ENCODE peak calls at places on chromosomes 4 and X, in four cellular contexts. P is A549, Y is HepG2, C is K562. S is an unnamed sample.
A peak's percentile ranks its signal among the peaks of the same experiment; 100 is the strongest.

GRCh38 chrX:96027363-96027894 is 657.2 kb upstream of the DIAPH2 start:
- DNase-seq in Y (no peak), C (no peak), P (no peak), S (no peak)

GRCh38 chrX:23742174-23742692 is 843 bp downstream of the ACOT9 start:
- DNase-seq in P (peak; percentile 45), C (peak; percentile 16), Y (peak; percentile 32), S (peak; percentile 13)

GRCh38 chrX:33855251-33855650 is 276.9 kb downstream of the FAM47A start:
- DNase-seq in P (no peak), C (no peak), Y (no peak), S (peak; percentile 1)

GRCh38 chrX:44036336-44036735 is 63.1 kb upstream of the NDP start:
- DNase-seq in P (no peak), Y (no peak), C (no peak), S (no peak)

GRCh38 chrX:109384569-109385174 is 97.2 kb downstream of the GUCY2F start:
- DNase-seq in Y (no peak), C (peak; percentile 20), P (no peak), S (no peak)

GRCh38 chr4:53189011-53189410 is 176.8 kb downstream of the SCFD2 start:
- DNase-seq in P (no peak), C (no peak), Y (no peak), S (no peak)

GRCh38 chr4:16024009-16024408 is 59.8 kb downstream of the PROM1 start:
- DNase-seq in P (no peak), Y (no peak), C (no peak), S (no peak)

GRCh38 chr4:19971829-19972228 is 279.9 kb upstream of the SLIT2 start:
- DNase-seq in C (no peak), P (no peak), Y (no peak), S (no peak)

GRCh38 chrX:67723580-67724351 is 179.9 kb downstream of the AR start:
- DNase-seq in C (no peak), Y (no peak), P (no peak), S (no peak)

GRCh38 chr4:48223633-48224295 is 45.9 kb downstream of the TEC start:
- DNase-seq in P (no peak), C (no peak), Y (no peak), S (no peak)

GRCh38 chr4:137611998-137612700 is 79.9 kb upstream of the PCDH18 start:
- DNase-seq in C (no peak), P (no peak), Y (no peak), S (no peak)

GRCh38 chr4:53916431-53916889 is 147.9 kb downstream of the CHIC2 start:
- DNase-seq in C (no peak), P (no peak), Y (no peak), S (no peak)

GRCh38 chrX:30150196-30150895 is 65.0 kb upstream of the MAGEB2 start:
- DNase-seq in P (no peak), Y (no peak), C (no peak), S (no peak)

GRCh38 chr4:125317526-125317880 is 2.7 kb downstream of the FAT4 start:
- DNase-seq in P (peak; percentile 18), Y (no peak), C (no peak), S (no peak)

GRCh38 chrX:123803331-123803983 is 56.4 kb upstream of the XIAP start:
- DNase-seq in Y (peak; percentile 97), C (peak; percentile 82), P (peak; percentile 66), S (no peak)

GRCh38 chrX:56130436-56130835 is 101.7 kb upstream of the KLF8 start:
- DNase-seq in P (no peak), Y (no peak), C (no peak), S (no peak)

GRCh38 chr4:75841641-75842520 is 60.4 kb downstream of the PPEF2 start:
- DNase-seq in Y (peak; percentile 78), P (peak; percentile 26), C (peak; percentile 35), S (no peak)

GRCh38 chr4:174377613-174378012 is 93.9 kb downstream of the CEP44 start:
- DNase-seq in P (no peak), C (no peak), Y (peak; percentile 30), S (no peak)

GRCh38 chrX:153065389-153065788 is 6.9 kb upstream of the PNMA6A start:
- DNase-seq in Y (peak; percentile 44), C (peak; percentile 37), P (peak; percentile 13), S (no peak)

GRCh38 chr4:55611358-55612059 is 19.5 kb upstream of the PDCL2 start:
- DNase-seq in C (no peak), P (no peak), Y (no peak), S (no peak)

GRCh38 chr4:115668396-115668795 is 555.0 kb upstream of the NDST4 start:
- DNase-seq in Y (no peak), C (no peak), P (no peak), S (no peak)

GRCh38 chrX:154696328-154697045 is 43.1 kb upstream of the CTAG2 start:
- DNase-seq in P (no peak), C (no peak), Y (no peak), S (no peak)

GRCh38 chr4:114717432-114717831 is 118.8 kb downstream of the UGT8 start:
- DNase-seq in C (no peak), P (no peak), Y (no peak), S (no peak)

GRCh38 chr4:95362906-95363578 is 185.7 kb downstream of the UNC5C start:
- DNase-seq in Y (peak; percentile 14), P (no peak), C (peak; percentile 69), S (no peak)

GRCh38 chr4:184568770-184569169 is 80.5 kb downstream of the CASP3 start:
- DNase-seq in C (no peak), P (no peak), Y (no peak), S (no peak)

GRCh38 chr4:53497446-53498069 is 93.7 kb downstream of the LNX1 start:
- DNase-seq in C (no peak), Y (peak; percentile 53), P (no peak), S (no peak)

GRCh38 chrX:87636533-87636932 is 118.9 kb downstream of the KLHL4 start:
- DNase-seq in C (peak; percentile 4), P (no peak), Y (no peak), S (no peak)

GRCh38 chrX:18607966-18608365 is 63.9 kb downstream of the RS1 start:
- DNase-seq in C (no peak), P (no peak), Y (no peak), S (no peak)

GRCh38 chr4:113467581-113467980 is 294.0 kb downstream of the CAMK2D start:
- DNase-seq in P (peak; percentile 12), Y (no peak), C (no peak), S (no peak)

GRCh38 chr4:38243385-38244053 is 283.3 kb downstream of the PTTG2 start:
- DNase-seq in Y (no peak), P (no peak), C (no peak), S (peak; percentile 6)

GRCh38 chr4:163587867-163588266 is 93.4 kb downstream of the TMA16 start:
- DNase-seq in P (no peak), C (peak; percentile 6), Y (peak; percentile 16), S (peak; percentile 54)

GRCh38 chr4:119540249-119540648 is 88.4 kb downstream of the PDE5A start:
- DNase-seq in Y (no peak), C (no peak), P (no peak), S (no peak)
- TF ChIP-seq PHF8 in Y (no peak), C (no peak), P (no peak), S (no peak)

GRCh38 chr4:150573534-150573933 is 8.4 kb upstream of the MAB21L2 start:
- DNase-seq in P (no peak), Y (no peak), C (no peak), S (no peak)
- TF ChIP-seq PHF8 in P (no peak), Y (no peak), C (no peak), S (no peak)

GRCh38 chr4:1405636-1406415 is 416 bp downstream of the NKX1-1 start:
- DNase-seq in Y (no peak), C (no peak), P (no peak), S (no peak)
- TF ChIP-seq PHF8 in Y (no peak), C (no peak), P (no peak), S (no peak)

DNA sequence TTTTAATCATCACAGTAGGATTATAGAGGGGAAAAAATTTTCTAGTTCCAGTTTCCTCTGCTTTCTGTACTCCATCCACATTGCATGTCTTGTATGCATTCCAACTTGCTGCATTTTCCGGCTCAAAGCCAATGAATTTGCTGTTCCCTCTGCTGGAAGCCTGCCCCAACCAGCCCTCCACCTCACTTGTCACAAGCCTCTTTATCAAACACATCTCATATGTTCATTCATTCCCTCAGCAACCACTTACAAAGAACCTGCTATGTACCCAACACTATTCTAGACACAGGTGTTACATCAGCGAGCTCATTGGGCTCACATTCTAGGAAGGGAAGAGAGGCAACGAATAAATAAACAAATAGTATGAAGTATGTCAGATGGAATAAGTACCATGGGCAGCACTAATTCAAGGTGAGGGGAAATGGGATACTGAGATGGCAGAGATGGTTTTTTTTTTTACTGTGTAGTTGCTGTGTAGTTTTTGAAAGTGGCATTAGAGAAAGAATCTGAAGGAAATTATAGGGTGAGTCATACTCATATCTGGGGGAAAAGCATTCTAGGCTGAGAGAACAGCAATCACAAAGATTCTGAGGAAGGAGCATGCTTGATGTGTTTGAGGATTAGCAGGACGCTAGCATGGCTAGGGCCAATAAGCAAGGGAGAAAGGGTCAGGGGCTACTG is 332.5 kb downstream of the PDGFC start:
- DNase-seq in C (no peak), Y (no peak), P (no peak), S (no peak)
- TF ChIP-seq PHF8 in C (no peak), Y (no peak), P (no peak), S (no peak)

GRCh38 chr4:8777320-8778196 is 94.1 kb downstream of the HMX1 start:
- DNase-seq in Y (no peak), P (no peak), C (no peak), S (no peak)
- TF ChIP-seq PHF8 in Y (no peak), P (no peak), C (no peak), S (no peak)

GRCh38 chrX:79366556-79366887 is 612 bp downstream of the ITM2A start:
- DNase-seq in C (no peak), P (no peak), Y (no peak), S (no peak)

GRCh38 chrX:79365591-79365990 is 1.5 kb downstream of the ITM2A start:
- DNase-seq in P (no peak), C (no peak), Y (no peak), S (no peak)

GRCh38 chrX:79369871-79370270 is 2.7 kb upstream of the ITM2A start:
- DNase-seq in C (no peak), P (no peak), Y (no peak), S (no peak)

GRCh38 chrX:79367907-79368306 is 773 bp upstream of the ITM2A start:
- DNase-seq in Y (no peak), C (no peak), P (no peak), S (no peak)

DNA sequence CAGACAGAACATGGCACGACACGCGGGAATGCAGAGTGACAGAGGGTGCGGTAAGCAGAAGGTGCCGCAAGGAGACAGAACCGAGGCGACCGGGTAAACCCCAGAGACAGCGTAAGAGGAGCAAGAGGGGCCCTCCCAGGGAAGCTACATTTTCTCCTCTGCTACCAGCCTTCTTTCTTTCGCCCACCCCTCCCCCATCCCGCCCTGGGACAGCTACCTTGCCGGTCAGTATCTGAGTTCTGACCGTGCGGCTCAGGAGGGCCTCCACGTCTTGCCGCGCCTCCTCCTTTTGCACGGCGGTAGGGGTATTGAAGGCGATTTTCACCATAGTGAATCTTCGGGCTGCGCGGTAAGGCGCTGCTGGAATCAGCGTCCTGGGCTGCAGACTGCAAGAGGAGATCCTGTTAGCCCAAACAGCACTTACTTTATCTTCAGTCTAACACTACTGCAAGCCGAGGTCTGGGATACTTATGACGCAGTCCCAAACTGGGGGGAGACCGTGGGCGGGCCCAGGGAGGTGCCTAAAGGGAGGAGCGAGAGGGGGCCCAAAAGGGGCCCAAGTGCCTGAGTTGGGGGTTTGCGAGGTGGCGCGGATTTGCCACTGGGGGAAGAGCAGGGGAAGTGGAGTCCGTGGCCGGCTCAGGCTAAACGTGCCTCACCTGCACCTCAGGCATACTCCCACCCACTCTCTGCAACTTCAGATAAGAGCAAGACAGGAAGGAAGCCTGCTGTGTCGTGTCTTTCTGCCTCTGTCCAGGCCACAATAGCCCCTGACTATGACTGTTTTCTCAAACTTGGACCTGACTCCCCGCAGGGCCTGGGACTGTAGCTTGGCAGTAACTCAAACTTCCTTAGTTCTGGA is at the start of gene ITM2A:
- DNase-seq in P (no peak), Y (no peak), C (peak; percentile 85), S (peak; percentile 15)
- TF ChIP-seq PHF8 in P (no peak), Y (no peak), C (no peak), S (peak; percentile 27)

S was measured in H1.